ENCODE peak calls at places on chromosomes 12 and 14, in ten cellular contexts. One of them, this sample, is unnamed.

GRCh38 chr12:2231011-2231595 is 178.3 kb downstream of the CACNA1C start:
- DNase-seq in neural progenitor cell: no peak
- DNase-seq in lower leg skin: no peak
- DNase-seq in retinal pigment epithelial cell: no peak
- DNase-seq in progenitor cell of endocrine pancreas: no peak
- DNase-seq in kidney epithelial cell: no peak
- DNase-seq in coronary artery: no peak
- DNase-seq in dorsolateral prefrontal cortex: no peak
- DNase-seq in AG04449: no peak
- DNase-seq in GM20000: no peak
- DNase-seq in this sample: no peak

GRCh38 chr12:53719649-53720048 is 7.6 kb downstream of the CALCOCO1 start:
- DNase-seq in neural progenitor cell: peak; percentile 61
- DNase-seq in lower leg skin: no peak
- DNase-seq in retinal pigment epithelial cell: no peak
- DNase-seq in progenitor cell of endocrine pancreas: no peak
- DNase-seq in kidney epithelial cell: no peak
- DNase-seq in coronary artery: no peak
- DNase-seq in dorsolateral prefrontal cortex: no peak
- DNase-seq in AG04449: no peak
- DNase-seq in GM20000: no peak
- DNase-seq in this sample: no peak

GRCh38 chr12:22733756-22734155 is 108.8 kb downstream of the ETNK1 start:
- DNase-seq in neural progenitor cell: no peak
- DNase-seq in lower leg skin: no peak
- DNase-seq in retinal pigment epithelial cell: no peak
- DNase-seq in progenitor cell of endocrine pancreas: no peak
- DNase-seq in kidney epithelial cell: no peak
- DNase-seq in coronary artery: no peak
- DNase-seq in dorsolateral prefrontal cortex: no peak
- DNase-seq in AG04449: no peak
- DNase-seq in GM20000: no peak
- DNase-seq in this sample: no peak

GRCh38 chr14:103740991-103741689 is 25.5 kb downstream of the ZFYVE21 start:
- DNase-seq in neural progenitor cell: no peak
- DNase-seq in lower leg skin: no peak
- DNase-seq in retinal pigment epithelial cell: no peak
- DNase-seq in progenitor cell of endocrine pancreas: no peak
- DNase-seq in kidney epithelial cell: no peak
- DNase-seq in coronary artery: peak; percentile 49
- DNase-seq in dorsolateral prefrontal cortex: no peak
- DNase-seq in AG04449: no peak
- DNase-seq in GM20000: no peak
- DNase-seq in this sample: no peak

GRCh38 chr14:81275995-81276698 is 55.4 kb upstream of the GTF2A1 start:
- DNase-seq in neural progenitor cell: no peak
- DNase-seq in lower leg skin: no peak
- DNase-seq in retinal pigment epithelial cell: peak; percentile 45
- DNase-seq in progenitor cell of endocrine pancreas: no peak
- DNase-seq in kidney epithelial cell: no peak
- DNase-seq in coronary artery: no peak
- DNase-seq in dorsolateral prefrontal cortex: no peak
- DNase-seq in AG04449: no peak
- DNase-seq in GM20000: peak; percentile 22
- DNase-seq in this sample: no peak

GRCh38 chr14:65156568-65157366 is 54.5 kb upstream of the MAX start:
- DNase-seq in neural progenitor cell: no peak
- DNase-seq in lower leg skin: peak; percentile 39
- DNase-seq in retinal pigment epithelial cell: no peak
- DNase-seq in progenitor cell of endocrine pancreas: no peak
- DNase-seq in kidney epithelial cell: no peak
- DNase-seq in coronary artery: peak; percentile 79
- DNase-seq in dorsolateral prefrontal cortex: no peak
- DNase-seq in AG04449: no peak
- DNase-seq in GM20000: peak; percentile 51
- DNase-seq in this sample: peak; percentile 79

GRCh38 chr14:52695481-52696091 is at the start of gene ERO1A:
- DNase-seq in neural progenitor cell: peak; percentile 85
- DNase-seq in lower leg skin: peak; percentile 74
- DNase-seq in retinal pigment epithelial cell: peak; percentile 54
- DNase-seq in progenitor cell of endocrine pancreas: peak; percentile 60
- DNase-seq in kidney epithelial cell: peak; percentile 26
- DNase-seq in coronary artery: peak; percentile 89
- DNase-seq in dorsolateral prefrontal cortex: peak; percentile 68
- DNase-seq in AG04449: no peak
- DNase-seq in GM20000: peak; percentile 88
- DNase-seq in this sample: peak; percentile 82

GRCh38 chr14:22088614-22089359 is 415.2 kb upstream of the OR4E1 start:
- DNase-seq in neural progenitor cell: no peak
- DNase-seq in lower leg skin: no peak
- DNase-seq in retinal pigment epithelial cell: peak; percentile 14
- DNase-seq in progenitor cell of endocrine pancreas: no peak
- DNase-seq in kidney epithelial cell: no peak
- DNase-seq in coronary artery: no peak
- DNase-seq in dorsolateral prefrontal cortex: no peak
- DNase-seq in AG04449: no peak
- DNase-seq in GM20000: no peak
- DNase-seq in this sample: no peak

DNA sequence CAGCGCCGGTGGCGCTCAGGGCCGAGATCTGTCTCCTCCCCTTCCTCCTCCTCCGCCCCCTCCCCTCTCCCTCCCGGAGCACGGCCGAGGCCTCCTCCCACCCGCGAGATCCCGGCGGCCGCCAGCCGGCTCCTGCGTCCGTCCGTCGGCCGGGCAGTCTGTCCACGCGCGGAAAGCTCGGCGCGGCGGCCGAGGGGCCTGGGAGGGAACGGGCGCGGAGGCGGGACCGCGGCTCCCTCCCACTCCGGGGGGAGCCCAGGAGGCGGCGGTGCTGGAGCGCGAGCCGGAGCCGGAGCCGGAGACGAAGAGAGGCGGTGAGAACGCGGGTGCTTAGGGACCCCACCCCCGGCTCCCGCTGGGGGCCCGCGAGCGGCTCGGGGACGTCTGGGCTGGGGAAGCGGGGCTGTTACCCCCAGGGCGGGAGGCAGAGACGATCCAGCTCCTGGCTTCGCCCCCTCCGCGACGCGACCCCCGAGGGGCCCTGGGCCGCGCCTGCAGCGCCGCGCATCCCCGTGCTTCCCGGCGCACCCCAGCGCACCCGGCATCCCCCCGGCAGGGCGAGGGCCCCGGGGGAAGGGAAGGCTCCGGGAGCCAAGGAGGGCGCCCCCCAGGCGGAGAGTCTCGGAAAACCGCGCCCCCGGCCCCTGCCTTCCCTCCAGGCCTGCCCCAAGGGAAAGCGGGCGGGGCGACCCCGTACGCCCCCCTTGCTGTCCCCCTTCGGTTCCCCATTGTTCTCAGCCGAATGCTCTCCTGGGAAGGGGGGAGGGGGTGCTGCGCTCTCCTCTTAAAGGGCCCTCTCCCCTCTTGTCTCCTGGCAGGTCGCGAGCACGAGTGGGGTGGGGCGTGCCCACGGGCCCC is at the start of gene DTX1:
- DNase-seq in neural progenitor cell: peak; percentile 60
- DNase-seq in lower leg skin: no peak
- DNase-seq in retinal pigment epithelial cell: no peak
- DNase-seq in progenitor cell of endocrine pancreas: no peak
- DNase-seq in kidney epithelial cell: no peak
- DNase-seq in coronary artery: no peak
- DNase-seq in dorsolateral prefrontal cortex: no peak
- DNase-seq in AG04449: no peak
- DNase-seq in GM20000: peak; percentile 63
- DNase-seq in this sample: peak; percentile 61
- TF ChIP-seq CTCF in neural progenitor cell: no peak
- TF ChIP-seq CTCF in lower leg skin: no peak
- TF ChIP-seq CTCF in retinal pigment epithelial cell: no peak
- TF ChIP-seq CTCF in progenitor cell of endocrine pancreas: no peak
- TF ChIP-seq CTCF in kidney epithelial cell: no peak
- TF ChIP-seq CTCF in coronary artery: no peak
- TF ChIP-seq CTCF in dorsolateral prefrontal cortex: no peak
- TF ChIP-seq CTCF in AG04449: no peak
- TF ChIP-seq CTCF in GM20000: no peak
- TF ChIP-seq CTCF in this sample: no peak

GRCh38 chr12:121810833-121811433 is 7.1 kb downstream of the SETD1B start:
- DNase-seq in neural progenitor cell: no peak
- DNase-seq in lower leg skin: no peak
- DNase-seq in retinal pigment epithelial cell: no peak
- DNase-seq in progenitor cell of endocrine pancreas: no peak
- DNase-seq in kidney epithelial cell: no peak
- DNase-seq in coronary artery: no peak
- DNase-seq in dorsolateral prefrontal cortex: no peak
- DNase-seq in AG04449: no peak
- DNase-seq in GM20000: no peak
- DNase-seq in this sample: no peak

GRCh38 chr12:121813951-121814350 is 10.1 kb downstream of the SETD1B start:
- DNase-seq in neural progenitor cell: no peak
- DNase-seq in lower leg skin: no peak
- DNase-seq in retinal pigment epithelial cell: no peak
- DNase-seq in progenitor cell of endocrine pancreas: no peak
- DNase-seq in kidney epithelial cell: no peak
- DNase-seq in coronary artery: no peak
- DNase-seq in dorsolateral prefrontal cortex: no peak
- DNase-seq in AG04449: no peak
- DNase-seq in GM20000: no peak
- DNase-seq in this sample: no peak

GRCh38 chr12:121811434-121812319 is 7.9 kb downstream of the SETD1B start:
- DNase-seq in neural progenitor cell: peak; percentile 92
- DNase-seq in lower leg skin: no peak
- DNase-seq in retinal pigment epithelial cell: no peak
- DNase-seq in progenitor cell of endocrine pancreas: peak; percentile 84
- DNase-seq in kidney epithelial cell: no peak
- DNase-seq in coronary artery: no peak
- DNase-seq in dorsolateral prefrontal cortex: no peak
- DNase-seq in AG04449: no peak
- DNase-seq in GM20000: peak; percentile 96
- DNase-seq in this sample: peak; percentile 94

GRCh38 chr12:121812921-121813896 is 9.4 kb downstream of the SETD1B start:
- DNase-seq in neural progenitor cell: no peak
- DNase-seq in lower leg skin: no peak
- DNase-seq in retinal pigment epithelial cell: no peak
- DNase-seq in progenitor cell of endocrine pancreas: no peak
- DNase-seq in kidney epithelial cell: no peak
- DNase-seq in coronary artery: no peak
- DNase-seq in dorsolateral prefrontal cortex: no peak
- DNase-seq in AG04449: no peak
- DNase-seq in GM20000: no peak
- DNase-seq in this sample: no peak

DNA sequence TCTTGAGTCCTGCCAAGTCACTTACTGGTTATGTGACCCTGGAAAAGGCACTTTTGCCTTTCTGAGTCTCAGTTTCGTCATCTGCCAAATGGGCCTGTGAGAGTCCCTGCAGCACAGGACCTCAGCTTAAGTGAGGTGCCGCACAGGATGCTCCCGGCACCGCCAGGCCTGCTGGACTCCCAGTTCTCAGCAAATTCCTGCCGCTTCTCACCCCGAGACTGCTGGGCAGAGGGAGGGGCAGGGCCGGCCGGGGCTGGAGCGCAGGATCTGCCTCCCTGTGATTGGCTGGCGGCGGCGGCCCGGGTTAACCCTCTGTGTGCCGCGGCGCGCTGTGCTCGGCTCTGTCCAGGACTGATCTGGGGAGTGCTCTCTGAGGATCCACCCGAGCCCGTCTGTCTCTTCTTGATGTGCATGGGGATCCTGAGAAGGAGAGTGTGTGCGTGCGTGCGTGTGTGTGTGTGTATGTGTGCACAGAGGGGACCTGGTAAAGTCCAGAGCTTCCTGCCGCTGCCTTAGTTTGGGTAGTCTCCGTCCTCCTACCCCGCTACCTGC is 8.6 kb downstream of the SETD1B start:
- DNase-seq in neural progenitor cell: peak; percentile 88
- DNase-seq in lower leg skin: no peak
- DNase-seq in retinal pigment epithelial cell: no peak
- DNase-seq in progenitor cell of endocrine pancreas: no peak
- DNase-seq in kidney epithelial cell: no peak
- DNase-seq in coronary artery: no peak
- DNase-seq in dorsolateral prefrontal cortex: peak; percentile 69
- DNase-seq in AG04449: no peak
- DNase-seq in GM20000: peak; percentile 80
- DNase-seq in this sample: peak; percentile 72
- TF ChIP-seq CTCF in neural progenitor cell: no peak
- TF ChIP-seq CTCF in lower leg skin: no peak
- TF ChIP-seq CTCF in retinal pigment epithelial cell: no peak
- TF ChIP-seq CTCF in progenitor cell of endocrine pancreas: peak; percentile 19
- TF ChIP-seq CTCF in kidney epithelial cell: no peak
- TF ChIP-seq CTCF in coronary artery: no peak
- TF ChIP-seq CTCF in dorsolateral prefrontal cortex: no peak
- TF ChIP-seq CTCF in AG04449: no peak
- TF ChIP-seq CTCF in GM20000: no peak
- TF ChIP-seq CTCF in this sample: no peak

GRCh38 chr12:38384816-38385491 is 68.4 kb downstream of the ALG10B start:
- DNase-seq in neural progenitor cell: peak; percentile 7
- DNase-seq in lower leg skin: no peak
- DNase-seq in retinal pigment epithelial cell: no peak
- DNase-seq in progenitor cell of endocrine pancreas: no peak
- DNase-seq in kidney epithelial cell: no peak
- DNase-seq in coronary artery: no peak
- DNase-seq in dorsolateral prefrontal cortex: no peak
- DNase-seq in AG04449: no peak
- DNase-seq in GM20000: no peak
- DNase-seq in this sample: no peak
- TF ChIP-seq CTCF in neural progenitor cell: peak; percentile 46
- TF ChIP-seq CTCF in lower leg skin: no peak
- TF ChIP-seq CTCF in retinal pigment epithelial cell: no peak
- TF ChIP-seq CTCF in progenitor cell of endocrine pancreas: peak; percentile 31
- TF ChIP-seq CTCF in kidney epithelial cell: no peak
- TF ChIP-seq CTCF in coronary artery: no peak
- TF ChIP-seq CTCF in dorsolateral prefrontal cortex: no peak
- TF ChIP-seq CTCF in AG04449: no peak
- TF ChIP-seq CTCF in GM20000: no peak
- TF ChIP-seq CTCF in this sample: no peak

GRCh38 chr12:109930028-109930800 is 30.1 kb downstream of the TCHP start:
- DNase-seq in neural progenitor cell: no peak
- DNase-seq in lower leg skin: no peak
- DNase-seq in retinal pigment epithelial cell: no peak
- DNase-seq in progenitor cell of endocrine pancreas: no peak
- DNase-seq in kidney epithelial cell: no peak
- DNase-seq in coronary artery: no peak
- DNase-seq in dorsolateral prefrontal cortex: no peak
- DNase-seq in AG04449: no peak
- DNase-seq in GM20000: no peak
- DNase-seq in this sample: no peak

GRCh38 chr12:109937371-109937770 is 37.3 kb downstream of the TCHP start:
- DNase-seq in neural progenitor cell: no peak
- DNase-seq in lower leg skin: no peak
- DNase-seq in retinal pigment epithelial cell: no peak
- DNase-seq in progenitor cell of endocrine pancreas: no peak
- DNase-seq in kidney epithelial cell: peak; percentile 26
- DNase-seq in coronary artery: no peak
- DNase-seq in dorsolateral prefrontal cortex: no peak
- DNase-seq in AG04449: no peak
- DNase-seq in GM20000: no peak
- DNase-seq in this sample: no peak

GRCh38 chr12:109931143-109931542 is 31.1 kb downstream of the TCHP start:
- DNase-seq in neural progenitor cell: no peak
- DNase-seq in lower leg skin: no peak
- DNase-seq in retinal pigment epithelial cell: no peak
- DNase-seq in progenitor cell of endocrine pancreas: no peak
- DNase-seq in kidney epithelial cell: no peak
- DNase-seq in coronary artery: no peak
- DNase-seq in dorsolateral prefrontal cortex: no peak
- DNase-seq in AG04449: no peak
- DNase-seq in GM20000: no peak
- DNase-seq in this sample: no peak

GRCh38 chr12:109932878-109933503 is 32.9 kb downstream of the TCHP start:
- DNase-seq in neural progenitor cell: no peak
- DNase-seq in lower leg skin: no peak
- DNase-seq in retinal pigment epithelial cell: no peak
- DNase-seq in progenitor cell of endocrine pancreas: no peak
- DNase-seq in kidney epithelial cell: no peak
- DNase-seq in coronary artery: peak; percentile 96
- DNase-seq in dorsolateral prefrontal cortex: no peak
- DNase-seq in AG04449: no peak
- DNase-seq in GM20000: no peak
- DNase-seq in this sample: no peak

GRCh38 chr12:109934026-109934425 is 34.0 kb downstream of the TCHP start:
- DNase-seq in neural progenitor cell: no peak
- DNase-seq in lower leg skin: no peak
- DNase-seq in retinal pigment epithelial cell: no peak
- DNase-seq in progenitor cell of endocrine pancreas: no peak
- DNase-seq in kidney epithelial cell: no peak
- DNase-seq in coronary artery: no peak
- DNase-seq in dorsolateral prefrontal cortex: no peak
- DNase-seq in AG04449: no peak
- DNase-seq in GM20000: no peak
- DNase-seq in this sample: no peak
- TF ChIP-seq CTCF in neural progenitor cell: peak; percentile 30
- TF ChIP-seq CTCF in lower leg skin: no peak
- TF ChIP-seq CTCF in retinal pigment epithelial cell: peak; percentile 64
- TF ChIP-seq CTCF in progenitor cell of endocrine pancreas: peak; percentile 37
- TF ChIP-seq CTCF in kidney epithelial cell: peak; percentile 61
- TF ChIP-seq CTCF in coronary artery: no peak
- TF ChIP-seq CTCF in dorsolateral prefrontal cortex: no peak
- TF ChIP-seq CTCF in AG04449: peak; percentile 64
- TF ChIP-seq CTCF in GM20000: no peak
- TF ChIP-seq CTCF in this sample: no peak